ENCODE peak calls at places on chromosomes 6 and 20, in four cellular contexts. One of them, this sample, is unnamed.

GRCh38 chr6:129393659-129394058 is 316.3 kb downstream of the ARHGAP18 start:
- DNase-seq in H1: no peak
- DNase-seq in K562: no peak
- DNase-seq in HepG2: no peak
- DNase-seq in this sample: no peak

GRCh38 chr20:33181482-33182093 is 13.6 kb downstream of the BPIFA2 start:
- DNase-seq in H1: no peak
- DNase-seq in K562: no peak
- DNase-seq in HepG2: no peak
- DNase-seq in this sample: no peak

GRCh38 chr20:44087051-44087856 is 99.7 kb downstream of the JPH2 start:
- DNase-seq in H1: no peak
- DNase-seq in K562: no peak
- DNase-seq in HepG2: no peak
- DNase-seq in this sample: no peak

GRCh38 chr6:105317607-105318533 is 85.0 kb downstream of the PREP start:
- DNase-seq in H1: no peak
- DNase-seq in K562: no peak
- DNase-seq in HepG2: peak; percentile 8
- DNase-seq in this sample: no peak

GRCh38 chr6:26534681-26535465 is 3.3 kb upstream of the HMGN4 start:
- DNase-seq in H1: no peak
- DNase-seq in K562: no peak
- DNase-seq in HepG2: peak; percentile 65
- DNase-seq in this sample: no peak

GRCh38 chr20:4299773-4300172 is 284.4 kb upstream of the RNF24 start:
- DNase-seq in H1: no peak
- DNase-seq in K562: no peak
- DNase-seq in HepG2: no peak
- DNase-seq in this sample: no peak

GRCh38 chr20:35039146-35039545 is 53.5 kb downstream of the TRPC4AP start:
- DNase-seq in H1: no peak
- DNase-seq in K562: no peak
- DNase-seq in HepG2: no peak
- DNase-seq in this sample: no peak

GRCh38 chr20:39082686-39083085 is 120.5 kb downstream of the DHX35 start:
- DNase-seq in H1: no peak
- DNase-seq in K562: no peak
- DNase-seq in HepG2: no peak
- DNase-seq in this sample: no peak

GRCh38 chr6:89360415-89360999 is 8.0 kb upstream of the UBE2J1 start:
- DNase-seq in H1: no peak
- DNase-seq in K562: no peak
- DNase-seq in HepG2: no peak
- DNase-seq in this sample: no peak

GRCh38 chr6:150835620-150836019 is 29.9 kb upstream of the MTHFD1L start:
- DNase-seq in H1: no peak
- DNase-seq in K562: no peak
- DNase-seq in HepG2: no peak
- DNase-seq in this sample: no peak

GRCh38 chr6:166266336-166266735 is 41.9 kb downstream of the PRR18 start:
- DNase-seq in H1: no peak
- DNase-seq in K562: no peak
- DNase-seq in HepG2: no peak
- DNase-seq in this sample: no peak

DNA sequence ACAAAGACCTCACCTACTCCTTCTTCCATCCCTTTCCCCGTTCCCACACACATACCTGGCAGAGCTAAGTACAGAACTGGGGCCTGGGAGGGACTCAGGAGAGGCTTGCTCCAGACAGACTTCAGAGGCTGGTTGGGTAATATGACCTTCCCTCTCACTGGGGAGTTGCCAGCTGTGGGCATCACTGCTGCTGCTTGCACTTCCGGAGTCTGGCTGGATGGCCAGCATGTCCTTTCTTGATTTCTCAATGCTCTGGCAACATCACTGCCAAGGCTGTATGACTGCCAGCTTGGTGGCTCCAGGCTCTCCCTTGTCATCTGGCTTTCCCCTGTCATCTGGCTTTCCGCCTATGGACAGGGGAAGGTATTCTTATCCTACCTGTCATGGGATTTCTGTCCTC is 47.8 kb downstream of the CDH22 start:
- DNase-seq in H1: no peak
- DNase-seq in K562: no peak
- DNase-seq in HepG2: no peak
- DNase-seq in this sample: no peak
- TF ChIP-seq CBX5 in H1: no peak
- TF ChIP-seq CBX5 in K562: no peak
- TF ChIP-seq CBX5 in HepG2: no peak
- TF ChIP-seq CBX5 in this sample: no peak

DNA sequence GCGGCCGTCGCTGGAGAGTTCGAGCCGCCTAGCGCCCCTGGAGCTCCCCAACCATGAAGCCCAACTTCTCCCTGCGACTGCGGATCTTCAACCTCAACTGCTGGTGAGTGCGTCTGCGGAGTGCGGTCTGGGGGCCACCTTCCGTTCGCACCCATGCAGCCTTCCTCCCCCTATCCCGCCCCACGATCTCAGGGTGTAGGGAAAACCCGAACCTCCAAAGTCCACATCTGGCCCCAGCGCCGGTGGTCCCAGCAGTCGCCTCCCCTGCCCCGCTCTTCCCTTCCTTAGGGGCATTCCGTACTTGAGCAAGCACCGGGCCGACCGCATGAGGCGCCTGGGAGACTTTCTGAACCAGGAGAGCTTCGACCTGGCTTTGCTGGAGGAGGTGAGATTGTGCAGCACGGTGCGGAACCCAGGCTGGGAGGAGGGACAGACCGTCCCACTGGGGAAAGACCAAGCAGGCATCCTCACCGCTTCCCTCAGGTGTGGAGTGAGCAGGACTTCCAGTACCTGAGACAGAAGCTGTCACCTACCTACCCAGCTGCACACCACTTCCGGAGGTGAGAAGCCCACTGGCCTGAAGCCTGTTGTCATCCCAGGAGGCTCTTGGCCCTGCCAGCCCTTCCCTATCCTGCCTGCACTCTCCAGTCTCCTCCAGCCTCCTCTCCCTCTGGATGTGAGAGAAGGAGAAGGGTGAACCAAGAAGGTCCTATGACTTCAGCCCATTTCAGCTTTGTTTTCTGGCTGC is 719 bp downstream of the SMPD2 start:
- DNase-seq in H1: no peak
- DNase-seq in K562: peak; percentile 55
- DNase-seq in HepG2: peak; percentile 40
- DNase-seq in this sample: no peak
- TF ChIP-seq CBX5 in H1: no peak
- TF ChIP-seq CBX5 in K562: no peak
- TF ChIP-seq CBX5 in HepG2: no peak
- TF ChIP-seq CBX5 in this sample: no peak

GRCh38 chr20:60050193-60050960 is 92.2 kb downstream of the CDH26 start:
- DNase-seq in H1: peak; percentile 38
- DNase-seq in K562: no peak
- DNase-seq in HepG2: peak; percentile 18
- DNase-seq in this sample: no peak
- TF ChIP-seq CBX5 in H1: no peak
- TF ChIP-seq CBX5 in K562: no peak
- TF ChIP-seq CBX5 in HepG2: no peak
- TF ChIP-seq CBX5 in this sample: no peak

DNA sequence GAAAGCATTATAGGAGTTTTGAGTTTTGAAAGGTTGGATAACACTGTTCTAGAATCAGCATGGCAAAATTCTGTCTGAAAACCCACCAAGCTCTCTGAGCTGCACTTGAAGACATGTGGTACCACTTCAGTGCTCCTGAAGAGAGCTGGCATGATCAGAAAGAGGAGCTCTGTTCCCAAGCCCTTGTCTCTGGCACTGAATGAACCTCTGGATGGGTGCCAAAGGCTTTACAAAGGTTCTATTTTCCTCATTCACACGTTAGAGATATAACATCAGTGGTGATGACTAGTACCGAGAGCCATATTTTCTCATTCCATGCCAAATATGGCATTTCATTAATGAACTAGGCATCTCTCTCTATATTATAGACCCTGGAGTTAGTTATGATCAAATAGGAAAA is 301.8 kb upstream of the ID4 start:
- DNase-seq in H1: no peak
- DNase-seq in K562: no peak
- DNase-seq in HepG2: no peak
- DNase-seq in this sample: no peak
- TF ChIP-seq CBX5 in H1: no peak
- TF ChIP-seq CBX5 in K562: no peak
- TF ChIP-seq CBX5 in HepG2: no peak
- TF ChIP-seq CBX5 in this sample: no peak

GRCh38 chr6:17705778-17706579 is 746 bp downstream of the NUP153 start:
- DNase-seq in H1: no peak
- DNase-seq in K562: no peak
- DNase-seq in HepG2: peak; percentile 57
- DNase-seq in this sample: no peak

GRCh38 chr6:17706580-17707370 is at the start of gene NUP153:
- DNase-seq in H1: peak; percentile 97
- DNase-seq in K562: peak; percentile 94
- DNase-seq in HepG2: peak; percentile 98
- DNase-seq in this sample: peak; percentile 96

GRCh38 chr6:17703256-17703694 is 3.5 kb downstream of the NUP153 start:
- DNase-seq in H1: no peak
- DNase-seq in K562: peak; percentile 32
- DNase-seq in HepG2: peak; percentile 50
- DNase-seq in this sample: no peak

GRCh38 chr6:17707371-17707651 is 586 bp upstream of the NUP153 start:
- DNase-seq in H1: no peak
- DNase-seq in K562: no peak
- DNase-seq in HepG2: no peak
- DNase-seq in this sample: no peak

DNA sequence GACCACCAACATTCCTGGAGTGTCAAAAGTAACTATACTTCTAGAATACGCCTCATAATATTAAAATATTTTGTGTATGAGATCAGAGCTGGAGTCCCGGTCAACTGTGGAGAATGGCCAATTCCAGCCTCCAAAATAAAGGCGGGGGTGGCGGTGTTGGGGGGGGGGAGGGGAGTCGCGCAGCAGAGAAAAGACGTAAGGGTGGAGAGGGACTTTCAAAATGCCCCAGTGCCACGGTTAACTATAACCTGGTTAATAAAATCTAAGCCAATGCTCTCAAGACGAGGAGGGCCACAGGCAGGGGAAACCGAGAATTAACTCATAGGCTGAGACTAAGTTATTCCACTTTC is 1.3 kb downstream of the NUP153 start:
- DNase-seq in H1: no peak
- DNase-seq in K562: peak; percentile 54
- DNase-seq in HepG2: peak; percentile 37
- DNase-seq in this sample: no peak
- TF ChIP-seq CBX5 in H1: no peak
- TF ChIP-seq CBX5 in K562: no peak
- TF ChIP-seq CBX5 in HepG2: no peak
- TF ChIP-seq CBX5 in this sample: no peak

GRCh38 chr6:145241039-145241438 is 494.3 kb downstream of the EPM2A start:
- DNase-seq in H1: no peak
- DNase-seq in K562: no peak
- DNase-seq in HepG2: peak; percentile 26
- DNase-seq in this sample: no peak
- TF ChIP-seq CBX5 in H1: no peak
- TF ChIP-seq CBX5 in K562: no peak
- TF ChIP-seq CBX5 in HepG2: no peak
- TF ChIP-seq CBX5 in this sample: no peak

DNA sequence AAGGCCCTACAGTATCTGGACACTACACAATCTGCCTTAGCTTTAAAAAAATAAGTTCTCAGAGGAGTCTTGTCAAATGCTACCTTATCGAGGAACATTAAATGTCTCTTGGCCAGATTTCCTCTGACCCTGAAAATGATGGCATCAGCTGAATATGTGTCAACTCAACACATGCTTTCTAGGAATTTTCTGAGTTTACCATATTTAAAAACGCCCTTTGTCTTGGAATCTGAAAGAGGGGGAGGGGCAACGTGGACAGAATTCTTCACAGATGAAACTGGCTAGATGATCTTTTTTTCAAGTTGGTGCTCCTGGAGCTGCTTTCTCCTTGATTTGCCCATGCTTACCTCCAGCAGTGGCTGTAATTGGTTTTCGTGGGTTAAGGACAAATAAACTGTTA is 5.1 kb downstream of the SOX4 start:
- DNase-seq in H1: no peak
- DNase-seq in K562: no peak
- DNase-seq in HepG2: no peak
- DNase-seq in this sample: no peak
- TF ChIP-seq CBX5 in H1: no peak
- TF ChIP-seq CBX5 in K562: no peak
- TF ChIP-seq CBX5 in HepG2: no peak
- TF ChIP-seq CBX5 in this sample: no peak

DNA sequence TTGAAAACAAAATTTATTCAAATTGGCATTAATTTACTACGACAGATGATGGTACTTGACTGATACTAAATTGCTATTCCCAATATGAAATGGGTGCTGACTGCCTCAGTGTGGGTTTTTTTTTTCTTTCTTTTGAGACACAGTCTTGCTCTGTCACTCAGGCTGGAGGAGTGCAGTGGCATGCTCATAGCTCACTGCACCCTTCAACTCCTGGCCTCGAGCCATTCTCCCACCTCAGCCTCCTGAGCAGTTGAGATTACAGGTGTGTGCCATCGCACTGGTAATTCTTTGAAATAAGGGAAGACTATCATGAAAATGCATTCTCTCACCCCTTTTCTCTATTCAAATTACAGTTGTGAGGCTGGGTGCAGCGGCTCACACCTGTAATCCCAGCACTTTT is 22.5 kb downstream of the PDSS2 start:
- DNase-seq in H1: no peak
- DNase-seq in K562: no peak
- DNase-seq in HepG2: no peak
- DNase-seq in this sample: no peak
- TF ChIP-seq CBX5 in H1: no peak
- TF ChIP-seq CBX5 in K562: no peak
- TF ChIP-seq CBX5 in HepG2: no peak
- TF ChIP-seq CBX5 in this sample: no peak

This sample was measured in GM12878.